ENCODE peak calls at places on chromosomes 16 and 17, in five cellular contexts. M is HFF-Myc, B is thoracic aorta, Z is transverse colon, U is Panc1. X is an unnamed sample.

GRCh38 chr17:63434951-63435571 is 11.0 kb downstream of the CYB561 start:
- DNase-seq in Z (peak), U (no peak), B (peak), M (no peak), X (no peak)

GRCh38 chr17:228223-228615 is 46.8 kb upstream of the DOC2B start:
- DNase-seq in Z (no peak), M (no peak), B (no peak), U (no peak), X (no peak)

GRCh38 chr16:3182608-3183444 is 5.2 kb upstream of the OR1F1 start:
- DNase-seq in B (no peak), M (no peak), Z (peak), U (no peak), X (no peak)

GRCh38 chr17:66633322-66633965 is 201.5 kb upstream of the CACNG5 start:
- DNase-seq in Z (no peak), B (no peak), M (no peak), U (no peak), X (no peak)

GRCh38 chr16:66399930-66400329 is 27.2 kb upstream of the BEAN1 start:
- DNase-seq in U (no peak), B (no peak), Z (no peak), M (no peak), X (peak)

GRCh38 chr17:16947470-16947869 is 24.4 kb downstream of the TNFRSF13B start:
- DNase-seq in B (no peak), Z (no peak), U (no peak), M (no peak), X (no peak)

GRCh38 chr16:82059161-82059982 is 24.3 kb downstream of the HSD17B2 start:
- DNase-seq in M (no peak), Z (no peak), U (no peak), B (no peak), X (no peak)

GRCh38 chr16:57380671-57381462 is 8.6 kb downstream of the CX3CL1 start:
- DNase-seq in Z (no peak), M (no peak), B (no peak), U (no peak), X (no peak)

GRCh38 chr16:65012357-65012756 is 109.5 kb downstream of the CDH11 start:
- DNase-seq in B (no peak), U (no peak), M (peak), Z (no peak), X (no peak)

GRCh38 chr16:89921131-89921698 is 1.9 kb upstream of the TUBB3 start:
- DNase-seq in M (no peak), B (no peak), U (no peak), Z (no peak), X (no peak)

GRCh38 chr17:65185686-65186382 is 48.7 kb downstream of the RGS9 start:
- DNase-seq in B (no peak), M (no peak), U (no peak), Z (no peak), X (no peak)

GRCh38 chr17:59572301-59572924 is 7.0 kb downstream of the DHX40 start:
- DNase-seq in M (no peak), B (no peak), Z (no peak), U (no peak), X (no peak)
- H3K4me3 ChIP-seq in M (no peak), B (no peak), Z (no peak), U (no peak), X (no peak)

DNA sequence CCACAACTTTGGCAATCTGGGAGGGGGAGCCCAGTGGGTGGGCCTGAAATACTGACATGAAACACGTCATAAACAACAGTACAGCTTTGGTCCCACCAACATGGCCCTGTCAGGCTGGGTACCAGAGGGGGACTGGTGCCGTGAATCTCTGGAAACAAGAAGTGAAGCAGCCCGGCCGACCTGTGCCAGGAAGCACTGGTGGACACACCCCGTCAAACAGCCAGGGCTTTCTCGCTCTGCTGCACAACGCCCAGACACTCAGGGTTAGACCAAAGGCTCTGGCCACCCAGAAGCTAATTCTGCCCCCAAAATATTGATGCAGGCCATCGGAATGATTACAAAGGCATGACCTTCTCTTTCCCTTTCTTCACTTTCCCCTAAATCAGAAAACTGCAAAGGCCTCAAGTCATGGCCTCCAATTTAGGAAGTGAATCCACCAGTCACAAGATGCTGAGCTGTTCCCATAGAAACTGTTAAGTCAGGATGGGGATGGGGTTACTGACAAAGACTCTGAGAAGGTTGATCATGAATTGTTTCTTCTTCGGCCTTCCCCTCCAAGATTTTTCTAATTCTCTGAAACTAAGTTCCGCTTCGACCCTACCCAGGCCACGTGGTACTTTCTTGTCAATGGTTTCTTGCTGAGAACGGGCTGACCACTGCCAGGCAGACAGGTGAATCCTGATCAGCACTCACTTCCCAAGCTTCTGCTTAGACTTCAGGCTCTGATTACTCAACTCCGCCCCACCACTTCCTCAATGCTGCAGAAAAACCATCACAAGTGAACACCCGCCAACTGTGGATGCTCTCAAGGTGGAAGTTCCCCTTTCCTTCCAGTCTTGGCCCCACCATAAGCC is 6.7 kb downstream of the PITPNA start:
- DNase-seq in Z (peak), B (no peak), U (no peak), M (no peak), X (no peak)
- H3K4me3 ChIP-seq in Z (no peak), B (no peak), U (no peak), M (no peak), X (no peak)

GRCh38 chr16:189604-190186 is 9.4 kb downstream of the HBQ1 start:
- DNase-seq in U (no peak), Z (no peak), B (no peak), M (no peak), X (no peak)
- H3K4me3 ChIP-seq in U (no peak), Z (no peak), B (no peak), M (no peak), X (no peak)

DNA sequence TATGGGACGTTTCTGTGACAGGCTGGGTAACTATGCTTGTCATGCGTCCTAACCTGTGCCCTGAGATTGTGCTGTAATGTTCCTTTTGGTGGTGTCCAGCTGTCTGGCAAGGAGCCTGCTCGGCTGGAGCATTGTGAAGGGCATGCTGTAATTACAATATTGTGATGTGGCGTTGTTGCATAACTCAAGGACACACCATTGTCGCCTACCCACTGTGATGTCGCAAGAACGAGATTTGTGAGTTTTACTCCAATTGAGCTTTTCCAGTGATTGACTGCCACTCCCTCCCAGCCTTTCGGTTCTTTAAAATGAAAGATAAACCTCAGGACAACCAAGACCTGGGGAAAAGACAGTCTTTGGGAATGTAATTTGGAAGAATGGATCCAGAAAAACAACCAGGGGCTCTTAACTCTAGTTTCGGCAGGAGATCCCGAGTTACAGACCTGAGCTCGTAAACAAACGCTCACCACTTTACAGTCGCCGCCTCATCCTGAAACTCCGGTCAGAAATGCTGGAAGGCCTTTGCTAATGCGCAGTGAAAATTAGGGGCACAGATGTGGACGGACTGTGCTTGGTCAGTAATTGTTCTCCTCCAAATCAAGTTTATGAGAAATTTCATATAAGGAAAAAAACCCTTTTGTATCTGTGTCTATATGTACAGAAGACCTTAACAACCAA is 1.3 kb downstream of the ZNF750 start:
- DNase-seq in Z (peak), B (no peak), U (no peak), M (no peak), X (no peak)
- H3K4me3 ChIP-seq in Z (peak), B (no peak), U (no peak), M (no peak), X (no peak)

DNA sequence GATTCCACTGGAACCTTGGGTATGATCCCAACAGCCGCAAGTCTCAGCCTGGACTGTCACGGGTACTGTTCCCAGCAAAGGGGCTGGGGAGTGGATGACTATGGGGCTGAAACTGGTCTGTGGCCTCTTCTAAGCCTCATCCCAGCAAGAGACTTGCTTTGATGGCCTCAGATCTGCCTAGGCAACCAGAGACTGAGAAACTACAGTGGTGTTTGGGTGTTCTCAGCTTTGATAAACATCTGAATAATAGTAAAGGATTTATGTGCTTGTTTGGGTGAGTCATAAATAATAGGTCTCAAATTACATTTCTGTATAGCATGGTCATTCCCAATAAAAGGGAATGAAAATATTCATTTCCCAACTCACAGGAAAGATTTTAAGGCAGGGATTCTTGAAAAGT is 30.2 kb upstream of the ULK2 start:
- DNase-seq in B (no peak), Z (no peak), U (no peak), M (peak), X (no peak)
- H3K4me3 ChIP-seq in B (no peak), Z (no peak), U (no peak), M (no peak), X (no peak)

DNA sequence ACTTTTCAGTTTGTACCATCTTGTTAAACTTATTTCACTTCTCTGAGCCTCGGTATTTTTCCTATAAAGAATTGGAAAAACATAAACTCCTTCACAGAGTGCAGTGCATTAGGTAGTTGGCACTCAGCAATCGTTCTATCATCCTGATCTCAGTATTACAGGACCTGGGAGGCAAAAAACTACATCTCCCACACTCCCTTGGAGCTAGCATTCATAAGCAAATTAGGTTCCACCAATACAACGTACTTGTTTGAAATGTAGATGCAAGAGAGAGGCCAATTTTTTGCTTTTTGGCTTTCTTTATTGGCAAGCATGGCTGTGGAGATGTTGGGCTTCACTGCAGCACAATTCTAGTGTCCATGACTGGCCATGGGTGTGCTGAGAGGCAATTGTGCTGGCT is 285.2 kb downstream of the CA10 start:
- DNase-seq in U (no peak), Z (no peak), M (no peak), B (no peak), X (no peak)
- H3K4me3 ChIP-seq in U (no peak), Z (no peak), M (no peak), B (no peak), X (no peak)

GRCh38 chr17:60335289-60335688 is 56.6 kb downstream of the USP32 start:
- DNase-seq in M (no peak), U (no peak), Z (no peak), B (no peak), X (no peak)
- H3K4me3 ChIP-seq in M (no peak), U (no peak), Z (no peak), B (no peak), X (no peak)

DNA sequence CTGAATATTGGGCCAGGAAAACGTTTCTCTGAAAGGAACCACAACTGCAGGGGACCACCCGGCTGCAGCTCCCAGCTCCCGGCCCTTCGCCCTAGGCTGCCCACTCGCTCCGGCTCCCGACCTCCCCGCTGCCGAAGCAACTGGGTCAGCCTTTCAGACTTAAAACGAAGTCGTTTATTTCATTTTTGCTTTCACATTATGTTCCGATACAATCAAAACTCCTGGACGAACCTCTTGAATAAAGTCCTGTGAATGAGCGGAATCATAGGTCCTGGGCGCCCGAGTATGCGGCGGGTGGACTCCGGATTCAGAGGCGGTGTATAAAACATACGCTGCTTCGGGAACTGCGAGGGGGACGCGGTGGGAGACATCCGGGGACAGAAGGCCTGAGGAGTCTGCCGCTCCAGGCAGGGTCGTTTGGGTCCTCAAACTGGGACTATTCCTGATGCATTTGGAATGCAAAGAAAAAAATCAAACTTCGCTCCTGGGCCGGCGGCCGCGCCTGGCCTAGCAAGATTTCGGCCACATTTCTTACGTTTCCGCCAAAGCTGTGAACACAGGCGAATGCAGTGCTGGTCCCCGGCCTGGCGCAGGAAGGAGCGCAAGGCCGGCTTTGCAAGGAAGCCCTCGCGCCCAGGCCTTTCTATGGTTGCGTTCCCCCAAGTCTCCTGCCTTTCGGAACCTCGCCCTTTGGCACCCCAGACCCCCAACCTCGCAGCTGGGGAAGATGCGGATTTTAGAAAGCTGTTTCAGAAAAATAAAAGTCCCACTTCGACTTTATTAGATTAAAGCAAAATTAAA is 3.7 kb downstream of the CBLN1 start:
- DNase-seq in U (no peak), B (no peak), M (no peak), Z (no peak), X (no peak)
- H3K4me3 ChIP-seq in U (no peak), B (peak), M (no peak), Z (no peak), X (no peak)

GRCh38 chr17:79730769-79731483 is at the start of gene ENPP7:
- DNase-seq in U (no peak), M (no peak), B (no peak), Z (no peak), X (no peak)

GRCh38 chr17:79729761-79730160 is 982 bp upstream of the ENPP7 start:
- DNase-seq in U (no peak), B (no peak), M (no peak), Z (no peak), X (no peak)

GRCh38 chr17:79730437-79730768 is 340 bp upstream of the ENPP7 start:
- DNase-seq in Z (no peak), U (no peak), B (no peak), M (no peak), X (no peak)

GRCh38 chr17:79728169-79728907 is 2.4 kb upstream of the ENPP7 start:
- DNase-seq in Z (peak), M (peak), U (no peak), B (peak), X (peak)

DNA sequence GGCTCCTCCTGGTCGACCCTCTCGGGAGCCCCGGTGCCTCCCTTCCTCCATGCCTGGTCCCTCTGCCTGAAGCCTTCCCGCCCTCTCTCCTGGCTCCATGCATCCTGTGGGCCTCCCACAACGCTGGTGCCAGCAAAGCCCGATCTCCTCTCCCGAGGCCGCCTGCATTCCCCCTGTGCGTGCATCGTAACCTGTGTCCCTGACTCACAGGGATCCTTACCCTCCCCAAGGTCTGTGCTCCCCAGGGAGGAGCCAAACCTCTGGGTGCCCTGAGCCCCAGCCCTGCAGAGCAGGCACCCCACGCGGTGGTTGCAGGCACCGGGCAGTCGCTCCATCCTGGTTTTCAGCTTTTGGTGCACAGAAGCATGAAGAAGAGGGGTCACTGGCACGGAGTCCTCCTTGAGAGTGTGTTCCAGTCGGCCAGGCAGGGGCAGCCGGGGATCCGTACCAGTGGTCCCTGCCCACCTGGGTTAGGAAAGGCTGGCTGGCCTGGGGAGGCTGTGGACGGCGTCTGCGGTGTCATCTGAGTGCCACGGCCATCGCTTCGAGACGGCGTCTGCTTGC is 1.8 kb upstream of the ENPP7 start:
- DNase-seq in B (no peak), U (no peak), Z (no peak), M (no peak), X (no peak)
- H3K4me3 ChIP-seq in B (peak), U (no peak), Z (peak), M (no peak), X (peak)

GRCh38 chr17:13597723-13598347 is 3.9 kb downstream of the HS3ST3A1 start:
- DNase-seq in U (peak), M (peak), Z (peak), B (no peak), X (no peak)
- H3K4me3 ChIP-seq in U (no peak), M (peak), Z (no peak), B (no peak), X (no peak)

X was measured in SK-N-MC.